ENCODE peak calls at places on chromosome 4, in nine cellular contexts. I is RKO, Y is A172, M is tibial artery, H is NCI-H774, W is HEK293T, Z is ELR, J is OCI-M1, G is naive B cell. O is an unnamed sample.

GRCh38 chr4:1578968-1579833 is 104.9 kb downstream of the FAM53A start:
- DNase-seq in I (peak), W (peak), G (peak), Y (peak), Z (peak), H (no peak), J (peak), M (peak), O (no peak)

GRCh38 chr4:2942037-2942531 is 21.1 kb downstream of the NOP14 start:
- DNase-seq in J (no peak), Z (no peak), G (no peak), I (no peak), W (no peak), M (no peak), Y (no peak), H (no peak), O (no peak)

GRCh38 chr4:682490-683172 is 6.3 kb downstream of the SLC49A3 start:
- DNase-seq in J (no peak), G (no peak), I (no peak), W (no peak), H (peak), Z (no peak), Y (no peak), M (no peak), O (no peak)

GRCh38 chr4:65671402-65671801 is 1.1 kb upstream of the EPHA5 start:
- DNase-seq in Y (no peak), H (no peak), G (no peak), W (no peak), I (no peak), Z (no peak), M (no peak), J (no peak), O (no peak)

GRCh38 chr4:139740531-139741041 is 75.0 kb downstream of the MGST2 start:
- DNase-seq in W (no peak), G (no peak), Y (peak), J (peak), I (peak), H (peak), Z (peak), M (peak), O (peak)

GRCh38 chr4:2843909-2844584 is 403 bp downstream of the ADD1 start:
- DNase-seq in I (peak), Y (no peak), H (no peak), W (no peak), Z (peak), J (peak), M (no peak), G (no peak), O (peak)

GRCh38 chr4:141427726-141428296 is 207.1 kb downstream of the ZNF330 start:
- DNase-seq in W (no peak), Z (peak), H (no peak), Y (no peak), M (no peak), I (peak), G (no peak), J (no peak), O (no peak)

GRCh38 chr4:86909945-86910344 is 17.7 kb upstream of the C4orf36 start:
- DNase-seq in Y (no peak), W (no peak), H (no peak), J (peak), I (no peak), G (no peak), M (no peak), Z (no peak), O (no peak)

GRCh38 chr4:76960014-76960413 is 10.5 kb downstream of the SEPTIN11 start:
- DNase-seq in M (no peak), H (no peak), G (no peak), Y (no peak), J (no peak), I (no peak), W (no peak), Z (peak), O (no peak)

GRCh38 chr4:75745192-75745591 is 20.8 kb downstream of the USO1 start:
- DNase-seq in G (no peak), J (peak), M (no peak), Y (peak), I (peak), H (no peak), Z (peak), W (no peak), O (peak)

GRCh38 chr4:2792711-2793577 is at the start of gene SH3BP2:
- DNase-seq in I (peak), Z (peak), M (peak), W (peak), H (no peak), J (peak), Y (peak), G (peak), O (no peak)

GRCh38 chr4:108611360-108611759 is 9.0 kb upstream of the RPL34 start:
- DNase-seq in J (no peak), M (no peak), I (no peak), G (no peak), Z (peak), H (no peak), W (no peak), Y (peak), O (no peak)

GRCh38 chr4:65668201-65669007 is 1.9 kb downstream of the EPHA5 start:
- DNase-seq in Z (peak), M (peak), G (no peak), H (no peak), Y (no peak), J (peak), W (no peak), I (no peak), O (no peak)

GRCh38 chr4:2461246-2461960 is 7.5 kb upstream of the RNF4 start:
- DNase-seq in W (no peak), Y (no peak), M (no peak), J (no peak), Z (no peak), H (no peak), I (no peak), G (no peak), O (no peak)

O was measured in KBM-7.